ENCODE peak calls at places on chromosomes 12 and 14, in nine cellular contexts. B is neural crest cell; V is gastrocnemius medialis; L is fibroblast of the aortic adventitia; R is NCI-H460; O is GM03348; N is stimulated activated CD8-positive, alpha-beta memory T cell treated with anti-CD3 and anti-CD28 coated beads, Interleukin-7, amount 100 ng/mL, for 1 hour; X is dermis blood vessel endothelial cell; Y is stimulated activated CD4-positive, alpha-beta T cell treated with anti-CD3 and anti-CD28 coated beads, Interleukin-4, amount 100 ng/mL, for 48 hours. H is an unnamed sample.

GRCh38 chr14:93956514-93957332 is 19.6 kb downstream of the ASB2 start:
- DNase-seq in B (no peak), V (peak; percentile 77), L (no peak), R (no peak), O (no peak), N (no peak), X (no peak), Y (no peak), H (peak; percentile 60)

GRCh38 chr14:26872510-26872909 is 274.7 kb upstream of the NOVA1 start:
- DNase-seq in B (no peak), V (no peak), L (peak; percentile 78), R (no peak), O (no peak), N (no peak), X (no peak), Y (no peak), H (peak; percentile 40)

GRCh38 chr12:102483466-102483865 is 3.1 kb upstream of the IGF1 start:
- DNase-seq in B (no peak), V (no peak), L (no peak), R (no peak), O (no peak), N (no peak), X (no peak), Y (no peak), H (no peak)

GRCh38 chr14:32226051-32226450 is 23.0 kb upstream of the RNU6-8 start:
- DNase-seq in B (no peak), V (no peak), L (no peak), R (no peak), O (no peak), N (no peak), X (no peak), Y (no peak), H (no peak)

GRCh38 chr12:31729728-31730127 is 907 bp upstream of the AMN1 start:
- DNase-seq in B (no peak), V (no peak), L (no peak), R (no peak), O (no peak), N (no peak), X (no peak), Y (no peak), H (peak; percentile 50)

GRCh38 chr12:124188561-124189405 is 106.1 kb upstream of the RFLNA start:
- DNase-seq in B (no peak), V (no peak), L (no peak), R (no peak), O (no peak), N (no peak), X (peak; percentile 35), Y (no peak), H (peak; percentile 91)

GRCh38 chr12:112559784-112560183 is 141.0 kb downstream of the PTPN11 start:
- DNase-seq in B (no peak), V (no peak), L (peak; percentile 16), R (no peak), O (no peak), N (no peak), X (peak; percentile 5), Y (no peak), H (no peak)

GRCh38 chr14:102905116-102906108 is 17.1 kb upstream of the AMN start:
- DNase-seq in B (no peak), V (no peak), L (no peak), R (no peak), O (no peak), N (no peak), X (no peak), Y (no peak), H (no peak)